ENCODE peak calls at places on chromosomes 12 and 14, in ten cellular contexts. A is left kidney; G is naive thymus-derived CD4-positive, alpha-beta T cell; F is ecto neural progenitor cell; R is fibroblast of the conjunctiva; X is H7; Y is NCI-H774; O is psoas muscle; D is RPMI8226; Z is bronchial epithelial cell. K is an unnamed sample.

GRCh38 chr14:102764220-102764671 is 13.0 kb upstream of the TRAF3 start:
- DNase-seq in A (no peak), G (no peak), Y (no peak), O (no peak), R (no peak), X (peak), D (no peak), Z (no peak), F (no peak), K (no peak)

GRCh38 chr12:1634590-1635191 is 5.7 kb downstream of the WNT5B start:
- DNase-seq in X (peak), Z (peak), F (peak), R (peak), D (peak), O (peak), Y (peak), G (peak), A (peak), K (peak)

GRCh38 chr12:12294215-12295005 is 27.6 kb upstream of the LRP6 start:
- DNase-seq in Y (no peak), R (no peak), F (peak), X (peak), Z (no peak), G (no peak), A (peak), O (no peak), D (no peak), K (peak)

GRCh38 chr14:93099643-93100042 is 16.1 kb downstream of the ITPK1 start:
- DNase-seq in X (peak), A (no peak), G (no peak), O (no peak), Z (no peak), F (no peak), Y (no peak), R (no peak), D (no peak), K (no peak)

GRCh38 chr12:93894391-93895095 is 217.4 kb downstream of the CRADD start:
- DNase-seq in D (no peak), X (no peak), Y (no peak), R (peak), G (no peak), F (peak), A (peak), Z (no peak), O (peak), K (no peak)

GRCh38 chr12:106774808-106775524 is 484 bp downstream of the RIC8B start:
- DNase-seq in X (no peak), Y (no peak), A (no peak), D (peak), F (no peak), G (peak), Z (no peak), R (no peak), O (no peak), K (no peak)

GRCh38 chr12:105418821-105419291 is 88.4 kb downstream of the C12orf75 start:
- DNase-seq in Y (no peak), G (no peak), A (peak), F (peak), O (no peak), X (no peak), Z (no peak), D (no peak), R (no peak), K (peak)

GRCh38 chr12:88575361-88575959 is 4.8 kb downstream of the KITLG start:
- DNase-seq in Y (no peak), R (no peak), X (no peak), F (no peak), G (no peak), Z (no peak), D (no peak), O (no peak), A (peak), K (no peak)

GRCh38 chr12:5172886-5173285 is 129.2 kb downstream of the KCNA5 start:
- DNase-seq in A (no peak), Y (no peak), R (no peak), O (no peak), G (no peak), D (peak), X (no peak), F (no peak), Z (no peak), K (no peak)

GRCh38 chr12:49580572-49581535 is 12.9 kb upstream of the MCRS1 start:
- DNase-seq in O (peak), A (peak), D (peak), R (peak), G (peak), Y (peak), Z (peak), X (peak), F (peak), K (peak)

GRCh38 chr12:27937768-27938167 is 34.8 kb downstream of the PTHLH start:
- DNase-seq in Y (no peak), R (no peak), Z (no peak), O (no peak), D (no peak), X (no peak), F (no peak), G (no peak), A (no peak), K (no peak)

GRCh38 chr12:54016478-54016964 is 7.7 kb downstream of the HOXC8 start:
- DNase-seq in F (no peak), Y (peak), Z (no peak), R (no peak), X (no peak), O (peak), G (no peak), D (no peak), A (peak), K (no peak)

GRCh38 chr14:57352771-57353170 is 37.6 kb upstream of the NAA30 start:
- DNase-seq in D (no peak), X (no peak), G (no peak), Z (peak), A (no peak), O (no peak), F (no peak), R (no peak), Y (no peak), K (no peak)

GRCh38 chr12:52010152-52010622 is 3.4 kb downstream of the TAMALIN start:
- DNase-seq in R (peak), F (peak), O (peak), G (no peak), Z (no peak), X (peak), A (peak), Y (no peak), D (no peak), K (peak)

GRCh38 chr12:28096649-28097048 is 93.6 kb upstream of the CCDC91 start:
- DNase-seq in R (no peak), F (no peak), Z (no peak), O (no peak), A (no peak), X (no peak), G (no peak), D (no peak), Y (no peak), K (no peak)

GRCh38 chr12:114409796-114410520 is 4.0 kb upstream of the TBX5 start:
- DNase-seq in Z (no peak), O (no peak), X (peak), Y (no peak), D (no peak), R (no peak), F (no peak), A (no peak), G (no peak), K (peak)

GRCh38 chr12:47904647-47905312 is at the start of gene VDR:
- DNase-seq in D (peak), Y (peak), O (peak), G (peak), R (peak), X (peak), F (peak), A (peak), Z (peak), K (peak)

GRCh38 chr14:51473808-51474207 is 177.9 kb upstream of the FRMD6 start:
- DNase-seq in G (no peak), Y (no peak), F (no peak), Z (peak), O (no peak), R (no peak), A (no peak), D (no peak), X (no peak), K (no peak)

GRCh38 chr14:29993148-29993547 is 65.5 kb upstream of the PRKD1 start:
- DNase-seq in R (no peak), D (no peak), Y (no peak), F (no peak), A (no peak), O (no peak), G (no peak), X (no peak), Z (no peak), K (no peak)

GRCh38 chr12:89700191-89700810 is 8.3 kb downstream of the ATP2B1 start:
- DNase-seq in G (no peak), R (no peak), D (no peak), Z (peak), A (no peak), F (no peak), O (no peak), Y (no peak), X (no peak), K (no peak)

GRCh38 chr12:108832730-108833354 is 24.5 kb downstream of the SSH1 start:
- DNase-seq in D (no peak), F (no peak), A (peak), Z (peak), X (no peak), R (peak), O (no peak), G (no peak), Y (no peak), K (peak)

GRCh38 chr12:57640156-57641042 is 7.4 kb upstream of the B4GALNT1 start:
- DNase-seq in O (no peak), G (no peak), A (no peak), Z (no peak), R (no peak), D (no peak), Y (no peak), F (no peak), X (no peak), K (no peak)

GRCh38 chr12:69620077-69620476 is 9.4 kb upstream of the LRRC10 start:
- DNase-seq in X (no peak), Y (no peak), A (no peak), R (no peak), Z (no peak), D (no peak), G (no peak), F (no peak), O (no peak), K (no peak)

GRCh38 chr14:69694730-69695663 is 71.9 kb upstream of the SRSF5 start:
- DNase-seq in G (no peak), X (no peak), F (no peak), A (no peak), Y (no peak), Z (peak), D (peak), O (no peak), R (no peak), K (no peak)

GRCh38 chr12:46775796-46776195 is 50.0 kb downstream of the SLC38A4 start:
- DNase-seq in Y (no peak), O (no peak), R (no peak), Z (no peak), X (no peak), D (no peak), F (no peak), A (no peak), G (no peak), K (no peak)

GRCh38 chr14:74324945-74325361 is 22.2 kb upstream of the ABCD4 start:
- DNase-seq in R (peak), D (peak), Z (peak), Y (no peak), X (peak), F (peak), G (no peak), A (peak), O (no peak), K (peak)

GRCh38 chr12:6225630-6226001 is 25.4 kb downstream of the CD9 start:
- DNase-seq in O (no peak), D (no peak), A (no peak), G (no peak), F (no peak), Y (no peak), Z (peak), R (no peak), X (no peak), K (no peak)

GRCh38 chr12:78866518-78866917 is 1.9 kb downstream of the SYT1 start:
- DNase-seq in G (no peak), Y (no peak), A (peak), D (no peak), X (no peak), F (no peak), Z (no peak), O (no peak), R (no peak), K (no peak)

GRCh38 chr14:53011053-53011462 is 60.2 kb upstream of the FERMT2 start:
- DNase-seq in G (no peak), D (no peak), R (peak), A (peak), Z (peak), X (peak), O (peak), Y (no peak), F (peak), K (peak)

K was measured in mesendoderm.